ENCODE peak calls at places on chromosomes 6 and 20, in four cellular contexts. One of them, this sample, is unnamed.

GRCh38 chr20:40966103-40966502 is 62.5 kb upstream of the TOP1 start:
- DNase-seq in ovary: no peak
- DNase-seq in right lobe of liver: no peak
- DNase-seq in IMR-90: no peak
- DNase-seq in this sample: peak; percentile 58

GRCh38 chr6:170048615-170049256 is 242.1 kb downstream of the DLL1 start:
- DNase-seq in ovary: peak; percentile 18
- DNase-seq in IMR-90: peak; percentile 33
- DNase-seq in right lobe of liver: no peak
- DNase-seq in this sample: no peak

GRCh38 chr20:46757754-46758678 is 48.6 kb downstream of the SLC2A10 start:
- DNase-seq in ovary: peak; percentile 46
- DNase-seq in right lobe of liver: no peak
- DNase-seq in IMR-90: peak; percentile 60
- DNase-seq in this sample: peak; percentile 15

GRCh38 chr20:32581839-32582658 is 3.1 kb downstream of the NOL4L start:
- DNase-seq in ovary: no peak
- DNase-seq in IMR-90: no peak
- DNase-seq in right lobe of liver: no peak
- DNase-seq in this sample: no peak

GRCh38 chr20:60136640-60137411 is 178.6 kb downstream of the CDH26 start:
- DNase-seq in IMR-90: no peak
- DNase-seq in ovary: no peak
- DNase-seq in right lobe of liver: no peak
- DNase-seq in this sample: no peak

GRCh38 chr6:75752365-75752764 is 3.3 kb downstream of the MYO6 start:
- DNase-seq in IMR-90: peak; percentile 24
- DNase-seq in right lobe of liver: no peak
- DNase-seq in ovary: no peak
- DNase-seq in this sample: no peak

GRCh38 chr6:36979343-36979742 is 6.7 kb downstream of the MTCH1 start:
- DNase-seq in IMR-90: peak; percentile 41
- DNase-seq in right lobe of liver: no peak
- DNase-seq in ovary: peak; percentile 69
- DNase-seq in this sample: no peak

GRCh38 chr6:33175436-33176069 is 16.7 kb downstream of the COL11A2 start:
- DNase-seq in IMR-90: no peak
- DNase-seq in right lobe of liver: no peak
- DNase-seq in ovary: no peak
- DNase-seq in this sample: no peak

GRCh38 chr6:169869301-169869700 is 117.9 kb downstream of the ERMARD start:
- DNase-seq in right lobe of liver: no peak
- DNase-seq in ovary: no peak
- DNase-seq in IMR-90: no peak
- DNase-seq in this sample: no peak

GRCh38 chr6:111354751-111355150 is 128.3 kb downstream of the REV3L start:
- DNase-seq in ovary: no peak
- DNase-seq in right lobe of liver: no peak
- DNase-seq in IMR-90: no peak
- DNase-seq in this sample: no peak

DNA sequence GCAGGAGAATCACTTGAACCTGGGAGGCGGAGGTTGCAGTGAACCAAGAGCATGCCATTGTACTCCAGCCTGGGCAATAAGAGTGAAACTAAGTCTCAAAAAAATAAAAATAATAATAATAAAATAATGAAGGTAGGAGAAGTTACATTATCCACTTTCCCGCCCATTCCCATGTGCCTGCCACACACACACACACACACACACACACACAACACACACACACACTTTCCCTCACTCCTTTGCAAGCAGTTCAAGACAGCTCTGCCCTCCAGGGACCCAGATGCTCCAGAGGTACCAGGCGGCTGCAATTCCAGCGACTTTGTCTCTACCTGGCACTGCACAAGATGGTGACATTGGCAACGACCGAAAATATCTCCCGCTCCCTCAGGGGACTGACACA is 224.8 kb upstream of the JARID2 start:
- DNase-seq in ovary: no peak
- DNase-seq in IMR-90: no peak
- DNase-seq in right lobe of liver: no peak
- DNase-seq in this sample: no peak
- H3K4me3 ChIP-seq in ovary: no peak overlapping the region
- H3K4me3 ChIP-seq in IMR-90: no peak overlapping the region
- H3K4me3 ChIP-seq in right lobe of liver: no peak overlapping the region
- H3K4me3 ChIP-seq in this sample: no peak overlapping the region

DNA sequence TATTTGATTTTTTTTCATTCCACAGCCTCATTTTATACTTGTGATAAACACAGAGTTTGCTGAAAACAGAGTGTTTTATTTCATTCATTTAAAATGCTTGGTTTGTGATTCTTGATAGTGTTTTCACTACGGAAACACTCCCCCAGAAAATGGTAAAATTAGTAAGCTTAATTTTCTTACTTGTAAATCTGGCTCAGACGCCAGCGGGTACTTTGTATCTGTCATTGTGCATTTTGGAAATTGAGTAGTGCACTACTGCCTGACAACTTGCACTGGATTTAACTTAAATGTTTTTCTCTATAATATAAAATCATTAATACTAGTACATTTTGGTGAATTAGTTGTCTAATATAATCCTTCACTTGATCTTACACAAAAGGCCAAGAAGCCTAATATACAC is 37.0 kb upstream of the HINT3 start:
- DNase-seq in IMR-90: no peak
- DNase-seq in ovary: no peak
- DNase-seq in right lobe of liver: no peak
- DNase-seq in this sample: no peak
- H3K36me3 ChIP-seq in IMR-90: peaks cover 22% of the 10 kb centered on the region
- H3K36me3 ChIP-seq in ovary: no peaks in the 10 kb centered on the region
- H3K36me3 ChIP-seq in right lobe of liver: no peaks in the 10 kb centered on the region
- H3K36me3 ChIP-seq in this sample: peaks cover 10% of the 10 kb centered on the region

GRCh38 chr20:37096415-37097039 is 730 bp upstream of the RBL1 start:
- DNase-seq in ovary: no peak
- DNase-seq in IMR-90: no peak
- DNase-seq in right lobe of liver: no peak
- DNase-seq in this sample: no peak
- H3K4me3 ChIP-seq in ovary: peak overlapping the region; percentile 90
- H3K4me3 ChIP-seq in IMR-90: peak overlapping the region; percentile 89
- H3K4me3 ChIP-seq in right lobe of liver: peak overlapping the region; percentile 79
- H3K4me3 ChIP-seq in this sample: peak overlapping the region; percentile 57

GRCh38 chr20:38418509-38419204 is 16.5 kb downstream of the SNHG17 start:
- DNase-seq in IMR-90: peak; percentile 40
- DNase-seq in ovary: no peak
- DNase-seq in right lobe of liver: no peak
- DNase-seq in this sample: no peak
- H3K36me3 ChIP-seq in IMR-90: peaks cover 51% of the 10 kb centered on the region
- H3K36me3 ChIP-seq in ovary: peaks cover 2% of the 10 kb centered on the region
- H3K36me3 ChIP-seq in right lobe of liver: no peaks in the 10 kb centered on the region
- H3K36me3 ChIP-seq in this sample: peaks cover 80% of the 10 kb centered on the region

GRCh38 chr6:3910264-3910663 is 61.1 kb downstream of the FAM50B start:
- DNase-seq in right lobe of liver: no peak
- DNase-seq in IMR-90: no peak
- DNase-seq in ovary: no peak
- DNase-seq in this sample: no peak
- H3K4me3 ChIP-seq in right lobe of liver: no peak overlapping the region
- H3K4me3 ChIP-seq in IMR-90: no peak overlapping the region
- H3K4me3 ChIP-seq in ovary: no peak overlapping the region
- H3K4me3 ChIP-seq in this sample: no peak overlapping the region